ENCODE peak calls at places on chromosomes 1 and 21, in seven cellular contexts. Z, T, J, K, I, M and V are unnamed samples.

GRCh38 chr1:10507111-10507879 is 32.5 kb downstream of the PEX14 start:
- DNase-seq in Z (peak; percentile 81), T (peak; percentile 93), J (peak; percentile 85), K (peak; percentile 84), I (peak; percentile 49), M (peak; percentile 72), V (peak; percentile 85)

GRCh38 chr1:89904219-89904980 is 83.6 kb downstream of the LRRC8D start:
- DNase-seq in Z (no peak), T (no peak), J (no peak), K (no peak), I (no peak), M (no peak), V (peak; percentile 64)

GRCh38 chr1:28259252-28259934 is at the start of gene SESN2:
- DNase-seq in Z (peak; percentile 100), T (peak; percentile 100), J (peak; percentile 98), K (peak; percentile 99), I (peak; percentile 99), M (peak; percentile 99), V (peak; percentile 98)

GRCh38 chr1:235821361-235821981 is 45.2 kb downstream of the LYST start:
- DNase-seq in Z (no peak), T (peak; percentile 70), J (peak; percentile 27), K (peak; percentile 38), I (no peak), M (no peak), V (no peak)

GRCh38 chr1:23343246-23344110 is 606 bp downstream of the HNRNPR start:
- DNase-seq in Z (peak; percentile 80), T (peak; percentile 84), J (peak; percentile 40), K (peak; percentile 46), I (peak; percentile 65), M (peak; percentile 96), V (peak; percentile 67)

GRCh38 chr1:245802941-245803665 is 648.3 kb downstream of the KIF26B start:
- DNase-seq in Z (no peak), T (no peak), J (no peak), K (no peak), I (no peak), M (no peak), V (no peak)

GRCh38 chr1:239044829-239045228 is 341.5 kb upstream of the CHRM3 start:
- DNase-seq in Z (no peak), T (no peak), J (no peak), K (no peak), I (no peak), M (no peak), V (no peak)

GRCh38 chr1:30684881-30685795 is 38.2 kb downstream of the MATN1 start:
- DNase-seq in Z (peak; percentile 99), T (no peak), J (no peak), K (no peak), I (peak; percentile 10), M (peak; percentile 63), V (no peak)

GRCh38 chr1:24248859-24249258 is 61.8 kb upstream of the IFNLR1 start:
- DNase-seq in Z (no peak), T (no peak), J (no peak), K (no peak), I (no peak), M (no peak), V (no peak)

GRCh38 chr1:31744165-31744888 is 19.8 kb downstream of the ADGRB2 start:
- DNase-seq in Z (no peak), T (no peak), J (no peak), K (no peak), I (no peak), M (no peak), V (no peak)

GRCh38 chr1:202101182-202101581 is 21.5 kb upstream of the GPR37L1 start:
- DNase-seq in Z (no peak), T (no peak), J (no peak), K (no peak), I (no peak), M (no peak), V (no peak)

GRCh38 chr1:217088521-217089221 is 365.4 kb upstream of the ESRRG start:
- DNase-seq in Z (peak; percentile 22), T (no peak), J (no peak), K (no peak), I (no peak), M (no peak), V (no peak)

GRCh38 chr21:46416551-46416950 is 42.1 kb upstream of the DIP2A start:
- DNase-seq in Z (no peak), T (no peak), J (no peak), K (no peak), I (no peak), M (no peak), V (no peak)

GRCh38 chr21:45917241-45917640 is 64.3 kb upstream of the COL6A1 start:
- DNase-seq in Z (no peak), T (no peak), J (no peak), K (no peak), I (no peak), M (no peak), V (no peak)

GRCh38 chr1:240768979-240769378 is 157.0 kb upstream of the GREM2 start:
- DNase-seq in Z (no peak), T (no peak), J (no peak), K (no peak), I (no peak), M (no peak), V (no peak)

GRCh38 chr1:242017580-242018233 is 18.8 kb upstream of the MAP1LC3C start:
- DNase-seq in Z (peak; percentile 66), T (peak; percentile 63), J (peak; percentile 48), K (peak; percentile 72), I (peak; percentile 26), M (peak; percentile 57), V (peak; percentile 37)

GRCh38 chr21:29676395-29676794 is 263.4 kb downstream of the GRIK1 start:
- DNase-seq in Z (peak; percentile 12), T (no peak), J (no peak), K (no peak), I (no peak), M (no peak), V (no peak)

GRCh38 chr1:6490181-6491075 is 1.0 kb downstream of the PLEKHG5 start:
- DNase-seq in Z (peak; percentile 90), T (peak; percentile 82), J (peak; percentile 85), K (peak; percentile 73), I (peak; percentile 73), M (peak; percentile 82), V (peak; percentile 75)

GRCh38 chr1:14891991-14892390 is 261.6 kb upstream of the TMEM51 start:
- DNase-seq in Z (no peak), T (no peak), J (no peak), K (no peak), I (no peak), M (no peak), V (no peak)

GRCh38 chr1:26602378-26602959 is 72.9 kb downstream of the RPS6KA1 start:
- DNase-seq in Z (peak; percentile 60), T (peak; percentile 77), J (no peak), K (peak; percentile 75), I (no peak), M (peak; percentile 68), V (peak; percentile 77)

GRCh38 chr1:76068542-76068941 is 6.0 kb upstream of the ST6GALNAC3 start:
- DNase-seq in Z (no peak), T (peak; percentile 11), J (peak; percentile 12), K (peak; percentile 10), I (no peak), M (peak; percentile 56), V (peak; percentile 73)

GRCh38 chr1:109912873-109913272 is 2.2 kb downstream of the CSF1 start:
- DNase-seq in Z (no peak), T (peak; percentile 66), J (peak; percentile 47), K (peak; percentile 56), I (no peak), M (no peak), V (no peak)

GRCh38 chr1:230277201-230277771 is 148.8 kb downstream of the PGBD5 start:
- DNase-seq in Z (peak; percentile 94), T (no peak), J (no peak), K (no peak), I (no peak), M (no peak), V (no peak)

GRCh38 chr1:74729741-74730478 is 2.9 kb downstream of the CRYZ start:
- DNase-seq in Z (no peak), T (peak; percentile 36), J (peak; percentile 46), K (peak; percentile 63), I (no peak), M (peak; percentile 90), V (peak; percentile 24)

GRCh38 chr1:174884001-174884400 is 115.7 kb upstream of the CACYBP start:
- DNase-seq in Z (no peak), T (no peak), J (no peak), K (no peak), I (no peak), M (no peak), V (no peak)

GRCh38 chr1:243718893-243719292 is 131.2 kb downstream of the AKT3 start:
- DNase-seq in Z (no peak), T (peak; percentile 87), J (peak; percentile 47), K (peak; percentile 59), I (no peak), M (peak; percentile 57), V (no peak)

GRCh38 chr1:248786106-248786665 is 30.6 kb upstream of the LYPD8 start:
- DNase-seq in Z (no peak), T (no peak), J (no peak), K (no peak), I (no peak), M (peak; percentile 39), V (no peak)

GRCh38 chr1:206557636-206558473 is 50.5 kb downstream of the RASSF5 start:
- DNase-seq in Z (no peak), T (no peak), J (no peak), K (no peak), I (no peak), M (no peak), V (no peak)

GRCh38 chr1:91806777-91807700 is 78.9 kb downstream of the TGFBR3 start:
- DNase-seq in Z (no peak), T (peak; percentile 88), J (no peak), K (peak; percentile 60), I (no peak), M (no peak), V (peak; percentile 70)